ENCODE peak calls at places on chromosomes 3 and 15, in five cellular contexts. P is GM10248, F is posterior cingulate gyrus, J is pancreas, R is GM13976. S is an unnamed sample.
A peak's percentile ranks its signal among the peaks of the same experiment; 100 is the strongest.

GRCh38 chr3:99394831-99395733 is 243.3 kb upstream of the COL8A1 start:
- DNase-seq in P (no peak), F (no peak), J (no peak), R (no peak), S (no peak)

GRCh38 chr15:65092911-65093792 is 16.6 kb downstream of the KBTBD13 start:
- DNase-seq in P (no peak), F (peak; percentile 72), J (no peak), R (no peak), S (no peak)

GRCh38 chr3:100844063-100844936 is 135.0 kb downstream of the TFG start:
- DNase-seq in P (no peak), F (no peak), J (no peak), R (no peak), S (no peak)

GRCh38 chr3:171774516-171774915 is 35.8 kb downstream of the PLD1 start:
- DNase-seq in P (no peak), F (peak; percentile 88), J (no peak), R (no peak), S (no peak)

GRCh38 chr15:37134244-37134643 is 33.9 kb upstream of the MEIS2 start:
- DNase-seq in P (no peak), F (no peak), J (no peak), R (no peak), S (no peak)

GRCh38 chr3:168585544-168585943 is 489.8 kb upstream of the GOLIM4 start:
- DNase-seq in P (no peak), F (no peak), J (no peak), R (no peak), S (no peak)

GRCh38 chr3:142981108-142981507 is 17.6 kb upstream of the PAQR9 start:
- DNase-seq in P (no peak), F (no peak), J (no peak), R (no peak), S (no peak)

GRCh38 chr3:162262145-162262544 is 765.5 kb downstream of the OTOL1 start:
- DNase-seq in P (no peak), F (no peak), J (no peak), R (no peak), S (no peak)

GRCh38 chr3:170982733-170983132 is 43.8 kb downstream of the SLC2A2 start:
- DNase-seq in P (peak; percentile 37), F (no peak), J (no peak), R (no peak), S (no peak)

GRCh38 chr3:113231391-113231790 is 20.0 kb downstream of the BOC start:
- DNase-seq in P (no peak), F (no peak), J (no peak), R (no peak), S (no peak)

GRCh38 chr3:83457516-83457915 is 1501.3 kb upstream of the CADM2 start:
- DNase-seq in P (no peak), F (no peak), J (no peak), R (no peak), S (no peak)

GRCh38 chr3:71109241-71109976 is 474.1 kb downstream of the FOXP1 start:
- DNase-seq in P (no peak), F (no peak), J (no peak), R (no peak), S (no peak)